ENCODE peak calls at places on chromosomes 4 and X, in six cellular contexts. Q is stomach, C is K562, X is HCT116, B is esophagus muscularis mucosa, S is transverse colon. V is an unnamed sample.

GRCh38 chr4:1500231-1500965 is 94.2 kb upstream of the NKX1-1 start:
- DNase-seq in Q (no peak), B (no peak), C (no peak), S (no peak), X (no peak), V (no peak)

GRCh38 chr4:57064811-57065711 is 45.1 kb downstream of the IGFBP7 start:
- DNase-seq in C (no peak), X (no peak), B (no peak), S (peak; percentile 45), Q (peak; percentile 28), V (no peak)

GRCh38 chr4:24778427-24779225 is 16.7 kb upstream of the SOD3 start:
- DNase-seq in S (peak; percentile 14), Q (no peak), B (peak; percentile 92), C (no peak), X (no peak), V (peak; percentile 73)

GRCh38 chr4:2964077-2964471 is 703 bp downstream of the GRK4 start:
- DNase-seq in Q (no peak), S (no peak), X (no peak), C (peak; percentile 46), B (no peak), V (no peak)

GRCh38 chr4:71498002-71498401 is 159.2 kb downstream of the SLC4A4 start:
- DNase-seq in S (no peak), X (no peak), C (no peak), B (no peak), Q (no peak), V (no peak)

GRCh38 chr4:25313194-25313895 is 771 bp downstream of the ZCCHC4 start:
- DNase-seq in B (no peak), C (no peak), Q (no peak), X (no peak), S (no peak), V (no peak)

GRCh38 chrX:71251456-71251973 is 2.4 kb downstream of the ZMYM3 start:
- DNase-seq in X (no peak), Q (no peak), S (peak; percentile 11), B (no peak), C (no peak), V (no peak)

GRCh38 chrX:139691493-139691842 is 16.5 kb downstream of the MCF2 start:
- DNase-seq in Q (no peak), B (no peak), S (no peak), X (no peak), C (no peak), V (no peak)

GRCh38 chr4:98491862-98492554 is 166.4 kb downstream of the TSPAN5 start:
- DNase-seq in C (no peak), S (no peak), Q (no peak), X (no peak), B (no peak), V (peak; percentile 67)

GRCh38 chr4:112213091-112213490 is 18.5 kb upstream of the AP1AR start:
- DNase-seq in X (no peak), B (no peak), S (peak; percentile 54), C (no peak), Q (no peak), V (no peak)

DNA sequence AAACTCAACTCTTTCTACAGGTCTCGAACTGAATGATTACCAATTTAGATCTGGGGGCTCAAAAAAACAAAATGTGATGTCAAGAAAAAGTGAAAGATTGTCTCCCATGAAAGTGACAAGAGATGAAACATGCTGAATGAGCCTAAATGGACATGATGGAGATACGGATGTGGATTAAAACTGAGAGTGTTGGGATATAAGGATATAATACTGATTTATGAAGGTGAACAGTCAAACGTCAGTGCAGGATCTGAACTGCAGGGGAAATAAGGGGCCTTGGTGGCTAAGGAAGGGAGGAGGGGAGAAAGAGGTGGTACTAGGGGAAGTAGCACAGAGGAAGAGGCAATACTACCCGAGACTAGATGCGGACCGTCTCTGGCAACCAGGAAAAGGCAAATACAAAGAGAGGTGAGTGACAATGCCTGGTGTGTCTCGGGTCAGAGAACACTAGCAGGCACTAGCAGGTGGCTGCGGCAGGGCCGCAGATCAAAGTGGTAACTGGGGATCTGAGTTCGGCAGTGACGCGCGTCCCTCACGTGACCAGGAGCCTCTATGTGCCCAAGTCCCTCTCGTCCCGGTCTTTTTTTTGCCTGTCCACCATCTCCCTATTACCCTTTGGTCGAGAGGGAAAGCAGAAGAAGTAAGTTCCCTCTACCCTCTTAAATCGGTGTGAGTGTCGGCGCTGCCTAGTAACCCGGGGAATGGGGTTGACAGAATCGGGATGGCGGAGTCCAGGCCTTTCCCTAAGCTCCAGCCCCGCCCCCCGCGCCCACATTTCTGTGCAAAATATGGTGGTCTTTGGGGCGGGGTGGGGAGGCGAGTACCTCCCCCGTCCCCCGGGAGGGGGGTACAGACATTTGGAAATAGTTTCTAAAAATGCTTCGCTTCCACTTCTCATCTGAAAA is at the start of gene TCEAL1:
- DNase-seq in C (peak; percentile 9), B (peak; percentile 92), Q (peak; percentile 58), X (no peak), S (peak; percentile 74), V (peak; percentile 56)
- TF ChIP-seq POLR2AphosphoS5 in C (no peak), B (peak; percentile 84), Q (no peak), X (no peak), S (no peak), V (peak; percentile 46)

GRCh38 chrX:13750204-13750603 is 15.7 kb downstream of the OFD1 start:
- DNase-seq in X (peak; percentile 13), Q (no peak), C (no peak), B (no peak), S (no peak), V (no peak)
- TF ChIP-seq POLR2AphosphoS5 in X (no peak), Q (no peak), C (no peak), B (no peak), S (no peak), V (no peak)

DNA sequence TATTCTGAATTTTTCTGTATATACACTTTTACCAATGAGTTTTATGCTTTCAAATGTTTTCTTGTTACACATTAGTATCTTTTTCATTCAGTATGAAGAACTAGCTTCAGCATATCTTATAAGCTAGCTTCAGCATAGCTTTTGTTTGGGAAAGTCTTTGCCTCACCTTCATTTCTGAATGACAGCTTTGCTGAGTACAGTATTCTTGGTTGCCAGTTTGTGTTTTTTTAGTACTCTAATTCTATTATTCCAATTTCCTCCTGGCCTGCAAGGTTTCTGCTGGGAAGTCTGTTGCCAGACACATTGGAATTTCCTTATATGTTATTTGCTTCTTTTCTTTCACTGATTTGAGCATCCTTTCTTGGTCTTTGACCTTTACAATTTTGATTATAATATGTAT is 278.8 kb downstream of the SPATA18 start:
- DNase-seq in Q (no peak), B (no peak), X (no peak), C (no peak), S (no peak), V (no peak)
- TF ChIP-seq POLR2AphosphoS5 in Q (no peak), B (no peak), X (no peak), C (no peak), S (no peak), V (no peak)

GRCh38 chr4:155535802-155536454 is 130.7 kb upstream of the GUCY1A1 start:
- DNase-seq in Q (no peak), B (no peak), S (no peak), C (no peak), X (no peak), V (no peak)
- TF ChIP-seq POLR2AphosphoS5 in Q (no peak), B (no peak), S (no peak), C (no peak), X (no peak), V (no peak)

GRCh38 chr4:120158860-120159259 is 92.2 kb upstream of the MAD2L1 start:
- DNase-seq in Q (no peak), C (no peak), S (no peak), X (no peak), B (no peak), V (no peak)
- TF ChIP-seq POLR2AphosphoS5 in Q (no peak), C (no peak), S (no peak), X (no peak), B (no peak), V (no peak)

GRCh38 chr4:86935833-86936721 is 1.3 kb downstream of the AFF1 start:
- DNase-seq in B (peak; percentile 95), S (peak; percentile 87), C (peak; percentile 63), X (peak; percentile 78), Q (peak; percentile 68), V (peak; percentile 50)

GRCh38 chr4:86940920-86941460 is 6.2 kb downstream of the AFF1 start:
- DNase-seq in B (no peak), S (no peak), X (no peak), Q (no peak), C (no peak), V (no peak)

GRCh38 chr4:86940176-86940575 is 5.4 kb downstream of the AFF1 start:
- DNase-seq in S (no peak), Q (no peak), X (no peak), B (no peak), C (no peak), V (no peak)

GRCh38 chr4:86939737-86940141 is 4.9 kb downstream of the AFF1 start:
- DNase-seq in Q (no peak), B (no peak), S (peak; percentile 47), C (no peak), X (no peak), V (no peak)

GRCh38 chr4:86939123-86939522 is 4.3 kb downstream of the AFF1 start:
- DNase-seq in X (no peak), Q (no peak), B (no peak), S (no peak), C (no peak), V (no peak)
- TF ChIP-seq POLR2AphosphoS5 in X (no peak), Q (no peak), B (no peak), S (no peak), C (no peak), V (no peak)

DNA sequence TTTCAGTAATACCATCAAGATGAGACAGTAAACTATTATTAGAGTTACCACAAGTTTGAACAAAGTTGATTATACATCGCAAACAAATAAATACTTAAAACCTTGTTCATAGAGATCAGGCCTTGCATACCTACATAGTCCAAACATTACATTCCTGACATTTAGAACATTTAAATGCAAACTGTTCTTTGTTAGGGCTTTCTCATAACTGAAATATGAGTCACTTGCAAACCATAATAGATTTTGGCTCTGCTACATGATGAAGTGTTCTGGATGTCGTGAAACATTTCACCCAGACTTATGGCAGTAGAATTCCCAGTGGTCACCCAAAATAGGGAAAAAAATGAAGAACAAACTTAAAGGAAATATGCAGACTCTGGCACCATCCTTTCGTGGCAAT is 75.0 kb downstream of the FAT4 start:
- DNase-seq in Q (no peak), B (no peak), S (no peak), C (no peak), X (no peak), V (no peak)
- TF ChIP-seq POLR2AphosphoS5 in Q (no peak), B (peak; percentile 64), S (peak; percentile 28), C (no peak), X (no peak), V (no peak)